ENCODE peak calls at places on chromosomes 3 and 15, in six cellular contexts. Y is RWPE1; R is mammary epithelial cell; F is neural progenitor cell; D is sigmoid colon; A is CD4-positive, alpha-beta memory T cell. I is an unnamed sample.

GRCh38 chr15:48244923-48245322 is 38.8 kb downstream of the SLC12A1 start:
- DNase-seq in Y (peak; percentile 38), F (no peak), D (no peak), A (no peak), R (peak; percentile 44), I (peak; percentile 56)

GRCh38 chr15:23387791-23388190 is 33.2 kb downstream of the GOLGA8S start:
- DNase-seq in D (no peak), F (no peak), R (no peak), A (no peak), Y (no peak), I (no peak)

GRCh38 chr3:188270423-188270972 is 116.5 kb downstream of the LPP start:
- DNase-seq in R (peak; percentile 62), D (no peak), A (no peak), F (no peak), Y (no peak), I (no peak)

GRCh38 chr15:85330941-85331588 is 49.3 kb upstream of the AKAP13 start:
- DNase-seq in Y (peak; percentile 83), D (peak; percentile 98), F (peak; percentile 88), R (peak; percentile 93), A (peak; percentile 67), I (peak; percentile 75)

GRCh38 chr3:9308298-9308990 is 54.4 kb upstream of the THUMPD3 start:
- DNase-seq in R (no peak), D (no peak), A (no peak), F (no peak), Y (no peak), I (no peak)

GRCh38 chr15:78049691-78050440 is 27.6 kb downstream of the TBC1D2B start:
- DNase-seq in Y (no peak), F (no peak), A (peak; percentile 65), R (peak; percentile 34), D (no peak), I (no peak)

GRCh38 chr3:190326930-190327329 is 4.7 kb upstream of the CLDN1 start:
- DNase-seq in Y (no peak), A (no peak), D (no peak), F (no peak), R (no peak), I (no peak)

GRCh38 chr3:188153498-188153948 is 434 bp upstream of the LPP start:
- DNase-seq in Y (peak; percentile 95), A (no peak), F (peak; percentile 94), D (peak; percentile 97), R (peak; percentile 88), I (peak; percentile 43)

GRCh38 chr15:37873336-37873735 is 61.1 kb upstream of the TMCO5A start:
- DNase-seq in R (no peak), A (no peak), D (no peak), F (no peak), Y (no peak), I (no peak)

GRCh38 chr15:90126022-90126421 is 23.8 kb upstream of the IDH2 start:
- DNase-seq in A (no peak), R (no peak), F (no peak), D (peak; percentile 13), Y (no peak), I (no peak)

GRCh38 chr3:150793641-150794040 is 30.7 kb upstream of the SIAH2 start:
- DNase-seq in R (no peak), Y (no peak), A (no peak), D (no peak), F (no peak), I (no peak)

GRCh38 chr3:194632211-194632982 is 822 bp downstream of the TMEM44 start:
- DNase-seq in A (no peak), R (peak; percentile 34), F (no peak), Y (peak; percentile 41), D (peak; percentile 62), I (no peak)

GRCh38 chr3:123755508-123755907 is 128.6 kb downstream of the MYLK start:
- DNase-seq in R (no peak), D (no peak), A (no peak), Y (no peak), F (no peak), I (no peak)

GRCh38 chr3:146581877-146582508 is 23.2 kb downstream of the PLSCR5 start:
- DNase-seq in A (no peak), R (peak; percentile 90), F (no peak), Y (peak; percentile 60), D (no peak), I (peak; percentile 87)

GRCh38 chr3:128497305-128498126 is 4.5 kb upstream of the GATA2 start:
- DNase-seq in Y (peak; percentile 42), D (peak; percentile 67), A (peak; percentile 66), F (peak; percentile 90), R (no peak), I (no peak)

GRCh38 chr15:32119286-32119685 is 89.0 kb downstream of the CHRNA7 start:
- DNase-seq in Y (no peak), F (no peak), A (no peak), R (no peak), D (no peak), I (no peak)

GRCh38 chr3:95389725-95390313 is 1327.0 kb downstream of the NSUN3 start:
- DNase-seq in D (no peak), F (no peak), Y (no peak), R (no peak), A (no peak), I (no peak)

GRCh38 chr3:174355505-174355904 is 503.6 kb upstream of the NAALADL2 start:
- DNase-seq in F (peak; percentile 66), D (no peak), Y (no peak), R (peak; percentile 21), A (no peak), I (no peak)

GRCh38 chr3:20310629-20311028 is 124.6 kb upstream of the SGO1 start:
- DNase-seq in F (peak; percentile 35), D (no peak), R (no peak), Y (no peak), A (no peak), I (no peak)

GRCh38 chr15:91302588-91303439 is 202.8 kb downstream of the SV2B start:
- DNase-seq in F (peak; percentile 87), Y (peak; percentile 78), R (peak; percentile 57), D (no peak), A (peak; percentile 59), I (peak; percentile 20)

GRCh38 chr3:16943857-16944256 is 59.1 kb downstream of the PLCL2 start:
- DNase-seq in D (no peak), F (no peak), R (no peak), Y (no peak), A (no peak), I (no peak)

GRCh38 chr3:141828487-141829284 is 47.8 kb upstream of the ATP1B3 start:
- DNase-seq in F (peak; percentile 27), D (no peak), Y (peak; percentile 88), A (no peak), R (peak; percentile 79), I (peak; percentile 34)

GRCh38 chr3:171845541-171846284 is 2.6 kb downstream of the TMEM212 start:
- DNase-seq in D (no peak), R (no peak), F (no peak), A (no peak), Y (no peak), I (no peak)

GRCh38 chr15:19944261-19944888 is 597.2 kb downstream of the GOLGA6L6 start:
- DNase-seq in F (no peak), A (no peak), D (no peak), R (no peak), Y (no peak), I (no peak)

GRCh38 chr15:68561146-68561545 is 17.6 kb upstream of the CORO2B start:
- DNase-seq in Y (no peak), D (peak; percentile 56), R (no peak), A (no peak), F (no peak), I (no peak)

GRCh38 chr3:47193871-47194859 is 30.3 kb upstream of the SETD2 start:
- DNase-seq in A (no peak), D (no peak), R (peak; percentile 1), Y (no peak), F (no peak), I (no peak)

GRCh38 chr3:10371167-10371566 is 50.3 kb upstream of the SEC13 start:
- DNase-seq in A (no peak), D (no peak), Y (no peak), F (no peak), R (peak; percentile 53), I (no peak)

DNA sequence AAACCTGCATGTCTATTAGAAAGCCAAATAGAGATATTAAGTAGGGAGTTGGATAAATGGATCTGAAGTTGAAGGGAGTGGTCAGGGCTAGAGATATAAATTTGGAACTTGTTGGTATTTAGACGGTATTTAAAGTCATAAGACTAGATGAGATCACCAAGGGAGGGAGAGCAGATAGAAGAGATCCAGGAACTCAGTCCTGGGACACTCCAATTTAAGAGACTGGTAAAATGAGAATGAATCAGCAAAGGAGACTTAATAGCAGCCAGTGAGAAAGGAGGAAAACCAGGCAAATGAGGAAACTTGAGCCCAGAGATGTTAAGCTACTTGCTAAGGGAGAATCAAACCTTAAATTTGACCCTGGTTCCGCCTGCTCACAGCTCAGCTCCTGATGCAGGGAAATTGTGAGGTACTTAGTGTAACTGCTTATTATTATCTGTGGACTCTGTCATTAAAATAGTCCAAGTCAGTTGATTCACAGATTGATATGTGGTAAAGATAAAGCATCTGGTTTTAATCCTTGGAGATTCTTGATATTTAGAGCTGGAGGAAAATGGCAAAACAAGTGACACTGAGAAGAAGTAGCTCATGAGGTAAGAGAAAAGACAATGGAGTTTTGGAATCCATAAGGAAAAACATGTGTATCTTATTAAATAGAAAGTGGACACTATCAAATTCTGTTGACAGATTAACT is 35.7 kb downstream of the ABI3BP start:
- DNase-seq in A (no peak), D (no peak), Y (no peak), F (no peak), R (no peak), I (no peak)
- H3K27ac ChIP-seq in A (no peak overlapping the region), D (peak overlapping the region; percentile 44), Y (no peak overlapping the region), F (no peak overlapping the region), R (no peak overlapping the region), I (no peak overlapping the region)

GRCh38 chr15:75355369-75355768 is 8.5 kb downstream of the NEIL1 start:
- DNase-seq in D (peak; percentile 50), F (no peak), Y (no peak), R (no peak), A (no peak), I (no peak)
- H3K27ac ChIP-seq in D (no peak overlapping the region), F (no peak overlapping the region), Y (peak overlapping the region; percentile 28), R (no peak overlapping the region), A (no peak overlapping the region), I (no peak overlapping the region)

GRCh38 chr3:99635348-99635747 is 3.0 kb upstream of the COL8A1 start:
- DNase-seq in A (no peak), F (no peak), D (no peak), Y (no peak), R (no peak), I (no peak)

GRCh38 chr3:99637041-99637380 is 1.4 kb upstream of the COL8A1 start:
- DNase-seq in F (peak; percentile 33), Y (no peak), R (peak; percentile 86), A (no peak), D (no peak), I (peak; percentile 27)

GRCh38 chr3:99639579-99639978 is 1.2 kb downstream of the COL8A1 start:
- DNase-seq in R (no peak), D (no peak), A (no peak), F (no peak), Y (no peak), I (no peak)

GRCh38 chr3:99638244-99638948 is at the start of gene COL8A1:
- DNase-seq in D (peak; percentile 87), F (peak; percentile 57), R (peak; percentile 83), Y (peak; percentile 36), A (no peak), I (no peak)

GRCh38 chr3:99637381-99638111 is 848 bp upstream of the COL8A1 start:
- DNase-seq in A (no peak), F (peak; percentile 59), Y (peak; percentile 52), D (no peak), R (peak; percentile 83), I (no peak)
- H3K27ac ChIP-seq in A (no peak overlapping the region), F (no peak overlapping the region), Y (peak overlapping the region; percentile 99), D (peak overlapping the region; percentile 94), R (peak overlapping the region; percentile 84), I (peak overlapping the region; percentile 86)

GRCh38 chr3:13896473-13897154 is 16.7 kb upstream of the WNT7A start:
- DNase-seq in A (peak; percentile 66), Y (peak; percentile 59), R (peak; percentile 72), F (peak; percentile 88), D (peak; percentile 72), I (no peak)
- H3K27ac ChIP-seq in A (peak overlapping the region; percentile 73), Y (peak overlapping the region; percentile 64), R (no peak overlapping the region), F (no peak overlapping the region), D (peak overlapping the region; percentile 74), I (peak overlapping the region; percentile 29)

I was measured in epithelial cell of prostate.